ENCODE peak calls at places on chromosomes 7 and 10, in four cellular contexts. U, P, I and T are unnamed samples.
A peak's percentile ranks its signal among the peaks of the same experiment; 100 is the strongest.

GRCh38 chr7:17520941-17521340 is 222.5 kb downstream of the AHR start:
- DNase-seq in U (no peak), P (peak; percentile 45), I (no peak), T (no peak)

GRCh38 chr7:155862516-155863257 is 50.4 kb upstream of the SHH start:
- DNase-seq in U (no peak), P (no peak), I (no peak), T (no peak)

GRCh38 chr7:157653827-157654207 is 317.0 kb downstream of the DNAJB6 start:
- DNase-seq in U (no peak), P (no peak), I (no peak), T (no peak)

GRCh38 chr10:102814456-102814871 is 22.7 kb downstream of the CYP17A1 start:
- DNase-seq in U (no peak), P (no peak), I (peak; percentile 60), T (no peak)

GRCh38 chr7:92461027-92462003 is 14.0 kb downstream of the GATAD1 start:
- DNase-seq in U (no peak), P (peak; percentile 60), I (peak; percentile 45), T (peak; percentile 40)

GRCh38 chr10:92810934-92811532 is 37.3 kb upstream of the EXOC6 start:
- DNase-seq in U (no peak), P (no peak), I (no peak), T (no peak)

GRCh38 chr10:116211682-116212081 is 61.3 kb downstream of the GFRA1 start:
- DNase-seq in U (no peak), P (peak; percentile 67), I (no peak), T (no peak)

GRCh38 chr10:26407406-26407969 is 30.7 kb upstream of the APBB1IP start:
- DNase-seq in U (no peak), P (peak; percentile 97), I (peak; percentile 6), T (peak; percentile 9)

GRCh38 chr7:42077276-42078135 is 159.5 kb downstream of the GLI3 start:
- DNase-seq in U (no peak), P (no peak), I (no peak), T (no peak)

GRCh38 chr10:78572565-78572964 is 496.2 kb upstream of the ZMIZ1 start:
- DNase-seq in U (no peak), P (no peak), I (no peak), T (no peak)

GRCh38 chr7:100091411-100092181 is 2.8 kb downstream of the COPS6 start:
- DNase-seq in U (no peak), P (peak; percentile 79), I (peak; percentile 52), T (no peak)

GRCh38 chr7:43905954-43906326 is 456 bp downstream of the URGCP start:
- DNase-seq in U (no peak), P (peak; percentile 56), I (peak; percentile 29), T (peak; percentile 33)

GRCh38 chr7:80772347-80773101 is 134.1 kb downstream of the CD36 start:
- DNase-seq in U (no peak), P (no peak), I (peak; percentile 58), T (no peak)